ENCODE peak calls at places on chromosomes 4 and X, in four cellular contexts. D, H, T and U are unnamed samples.

GRCh38 chr4:13476915-13477314 is 7.2 kb downstream of the RAB28 start:
- DNase-seq in D (peak; percentile 61), H (no peak), T (peak; percentile 2), U (peak; percentile 34)

GRCh38 chr4:52822583-52823477 is 39.3 kb upstream of the RASL11B start:
- DNase-seq in D (peak; percentile 93), H (no peak), T (peak; percentile 88), U (no peak)

GRCh38 chrX:111071542-111072277 is 24.3 kb upstream of the PAK3 start:
- DNase-seq in D (no peak), H (no peak), T (no peak), U (no peak)

GRCh38 chrX:103477496-103477895 is 41.8 kb downstream of the RAB40A start:
- DNase-seq in D (no peak), H (no peak), T (no peak), U (no peak)

GRCh38 chr4:186808635-186809018 is 85.0 kb upstream of the FAT1 start:
- DNase-seq in D (peak; percentile 91), H (no peak), T (peak; percentile 19), U (peak; percentile 14)

GRCh38 chrX:154727418-154728323 is 23.2 kb downstream of the GAB3 start:
- DNase-seq in D (peak; percentile 66), H (peak; percentile 10), T (peak; percentile 39), U (peak; percentile 27)

GRCh38 chr4:15238720-15239119 is 189.1 kb upstream of the C1QTNF7 start:
- DNase-seq in D (peak; percentile 42), H (peak; percentile 71), T (peak; percentile 56), U (peak; percentile 69)

GRCh38 chrX:26848511-26848910 is 614.6 kb downstream of the PPP4R3C start:
- DNase-seq in D (no peak), H (no peak), T (no peak), U (no peak)

GRCh38 chrX:131747173-131747572 is 203.3 kb downstream of the OR13H1 start:
- DNase-seq in D (no peak), H (no peak), T (peak; percentile 91), U (no peak)

GRCh38 chr4:76147454-76148141 is 599 bp downstream of the NUP54 start:
- DNase-seq in D (peak; percentile 59), H (peak; percentile 94), T (peak; percentile 58), U (peak; percentile 94)

GRCh38 chr4:148442830-148443549 is 776 bp upstream of the NR3C2 start:
- DNase-seq in D (peak; percentile 9), H (peak; percentile 21), T (no peak), U (no peak)

GRCh38 chr4:122045533-122045932 is 93.7 kb upstream of the TRPC3 start:
- DNase-seq in D (peak; percentile 99), H (peak; percentile 35), T (peak; percentile 97), U (no peak)

GRCh38 chrX:51292421-51292820 is 40.2 kb upstream of the NUDT10 start:
- DNase-seq in D (no peak), H (no peak), T (no peak), U (no peak)

GRCh38 chr4:111633663-111634266 is 511.5 kb upstream of the FAM241A start:
- DNase-seq in D (no peak), H (no peak), T (no peak), U (no peak)

GRCh38 chrX:40085086-40085551 is 12.6 kb downstream of the BCOR start:
- DNase-seq in D (peak; percentile 33), H (no peak), T (peak; percentile 90), U (no peak)

GRCh38 chr4:37666625-37667071 is 19.5 kb downstream of the RELL1 start:
- DNase-seq in D (peak; percentile 99), H (peak; percentile 11), T (peak; percentile 84), U (peak; percentile 19)

GRCh38 chr4:14916554-14917304 is 85.6 kb upstream of the CPEB2 start:
- DNase-seq in D (peak; percentile 97), H (no peak), T (peak; percentile 84), U (no peak)